ENCODE peak calls at places on chromosomes 5 and 9, in ten cellular contexts. One of them, this sample, is unnamed.
A peak's percentile ranks its signal among the peaks of the same experiment; 100 is the strongest.

GRCh38 chr5:39270172-39270848 is 50.9 kb upstream of the FYB1 start:
- DNase-seq in RCC 7860: no peak
- DNase-seq in upper lobe of right lung: no peak
- DNase-seq in ELR: no peak
- DNase-seq in psoas muscle: no peak
- DNase-seq in GM10248: no peak
- DNase-seq in GM12891: no peak
- DNase-seq in Caki2: no peak
- DNase-seq in NCI-H2171 treated with DMSO at 0.1 percent for 48 hours: no peak
- DNase-seq in neural progenitor cell: no peak
- DNase-seq in this sample: no peak

GRCh38 chr9:79023134-79023577 is 548.6 kb upstream of the TLE4 start:
- DNase-seq in upper lobe of right lung: no peak
- DNase-seq in psoas muscle: no peak
- DNase-seq in neural progenitor cell: no peak
- DNase-seq in Caki2: peak; percentile 89
- DNase-seq in GM10248: no peak
- DNase-seq in RCC 7860: peak; percentile 99
- DNase-seq in NCI-H2171 treated with DMSO at 0.1 percent for 48 hours: no peak
- DNase-seq in GM12891: no peak
- DNase-seq in ELR: peak; percentile 97
- DNase-seq in this sample: no peak

GRCh38 chr9:122206118-122207046 is 22.4 kb downstream of the LHX6 start:
- DNase-seq in GM12891: no peak
- DNase-seq in ELR: peak; percentile 55
- DNase-seq in neural progenitor cell: no peak
- DNase-seq in GM10248: no peak
- DNase-seq in RCC 7860: no peak
- DNase-seq in Caki2: peak; percentile 20
- DNase-seq in NCI-H2171 treated with DMSO at 0.1 percent for 48 hours: no peak
- DNase-seq in upper lobe of right lung: peak; percentile 50
- DNase-seq in psoas muscle: no peak
- DNase-seq in this sample: no peak

GRCh38 chr9:123425261-123425821 is 69.3 kb downstream of the CRB2 start:
- DNase-seq in neural progenitor cell: peak; percentile 50
- DNase-seq in GM12891: no peak
- DNase-seq in NCI-H2171 treated with DMSO at 0.1 percent for 48 hours: no peak
- DNase-seq in GM10248: no peak
- DNase-seq in psoas muscle: no peak
- DNase-seq in upper lobe of right lung: no peak
- DNase-seq in RCC 7860: no peak
- DNase-seq in Caki2: no peak
- DNase-seq in ELR: no peak
- DNase-seq in this sample: peak; percentile 56

GRCh38 chr9:125990793-125991220 is 243.6 kb downstream of the PBX3 start:
- DNase-seq in GM12891: no peak
- DNase-seq in NCI-H2171 treated with DMSO at 0.1 percent for 48 hours: peak; percentile 60
- DNase-seq in GM10248: no peak
- DNase-seq in Caki2: no peak
- DNase-seq in ELR: no peak
- DNase-seq in neural progenitor cell: no peak
- DNase-seq in psoas muscle: no peak
- DNase-seq in RCC 7860: no peak
- DNase-seq in upper lobe of right lung: peak; percentile 37
- DNase-seq in this sample: peak; percentile 58

GRCh38 chr9:87064311-87064710 is 117.0 kb upstream of the GAS1 start:
- DNase-seq in neural progenitor cell: no peak
- DNase-seq in Caki2: no peak
- DNase-seq in GM12891: no peak
- DNase-seq in NCI-H2171 treated with DMSO at 0.1 percent for 48 hours: no peak
- DNase-seq in psoas muscle: no peak
- DNase-seq in upper lobe of right lung: no peak
- DNase-seq in ELR: no peak
- DNase-seq in RCC 7860: no peak
- DNase-seq in GM10248: no peak
- DNase-seq in this sample: no peak

GRCh38 chr5:138654281-138654867 is 79.2 kb upstream of the HSPA9 start:
- DNase-seq in RCC 7860: peak; percentile 93
- DNase-seq in NCI-H2171 treated with DMSO at 0.1 percent for 48 hours: no peak
- DNase-seq in upper lobe of right lung: no peak
- DNase-seq in psoas muscle: no peak
- DNase-seq in ELR: peak; percentile 94
- DNase-seq in GM10248: peak; percentile 64
- DNase-seq in GM12891: no peak
- DNase-seq in neural progenitor cell: no peak
- DNase-seq in Caki2: no peak
- DNase-seq in this sample: no peak

GRCh38 chr5:14063117-14063516 is 80.0 kb upstream of the TRIO start:
- DNase-seq in RCC 7860: no peak
- DNase-seq in neural progenitor cell: no peak
- DNase-seq in ELR: peak; percentile 78
- DNase-seq in GM10248: no peak
- DNase-seq in psoas muscle: no peak
- DNase-seq in NCI-H2171 treated with DMSO at 0.1 percent for 48 hours: no peak
- DNase-seq in GM12891: no peak
- DNase-seq in Caki2: no peak
- DNase-seq in upper lobe of right lung: no peak
- DNase-seq in this sample: no peak

This sample was measured in cardiac septum.